ENCODE peak calls at places on chromosomes 6 and 20, in five cellular contexts. One of them, this sample, is unnamed.

GRCh38 chr6:80767808-80768207 is 661.3 kb downstream of the BCKDHB start:
- DNase-seq in T-helper 2 cell: no peak
- DNase-seq in cardiac muscle cell: no peak
- DNase-seq in RCC 7860: peak; percentile 60
- DNase-seq in CD4-positive, alpha-beta T cell: no peak
- DNase-seq in this sample: peak; percentile 11

GRCh38 chr20:32580970-32581838 is 3.9 kb downstream of the NOL4L start:
- DNase-seq in T-helper 2 cell: no peak
- DNase-seq in cardiac muscle cell: peak; percentile 67
- DNase-seq in RCC 7860: peak; percentile 14
- DNase-seq in CD4-positive, alpha-beta T cell: peak; percentile 15
- DNase-seq in this sample: no peak

GRCh38 chr20:37314099-37314498 is 24.6 kb downstream of the MANBAL start:
- DNase-seq in T-helper 2 cell: no peak
- DNase-seq in cardiac muscle cell: no peak
- DNase-seq in RCC 7860: no peak
- DNase-seq in CD4-positive, alpha-beta T cell: no peak
- DNase-seq in this sample: no peak

GRCh38 chr20:57474191-57474590 is 50.7 kb downstream of the CTCFL start:
- DNase-seq in T-helper 2 cell: no peak
- DNase-seq in cardiac muscle cell: no peak
- DNase-seq in RCC 7860: no peak
- DNase-seq in CD4-positive, alpha-beta T cell: no peak
- DNase-seq in this sample: no peak

GRCh38 chr6:170253226-170253909 is 37.5 kb downstream of the DLL1 start:
- DNase-seq in T-helper 2 cell: no peak
- DNase-seq in cardiac muscle cell: no peak
- DNase-seq in RCC 7860: no peak
- DNase-seq in CD4-positive, alpha-beta T cell: no peak
- DNase-seq in this sample: no peak

GRCh38 chr6:7723041-7723447 is 2.9 kb upstream of the BMP6 start:
- DNase-seq in T-helper 2 cell: peak; percentile 43
- DNase-seq in cardiac muscle cell: peak; percentile 85
- DNase-seq in RCC 7860: peak; percentile 22
- DNase-seq in CD4-positive, alpha-beta T cell: peak; percentile 50
- DNase-seq in this sample: peak; percentile 49

GRCh38 chr6:21914121-21914973 is 320.8 kb downstream of the SOX4 start:
- DNase-seq in T-helper 2 cell: peak; percentile 7
- DNase-seq in cardiac muscle cell: no peak
- DNase-seq in RCC 7860: peak; percentile 18
- DNase-seq in CD4-positive, alpha-beta T cell: peak; percentile 52
- DNase-seq in this sample: no peak

GRCh38 chr20:44219287-44219686 is 8.7 kb upstream of the OSER1 start:
- DNase-seq in T-helper 2 cell: no peak
- DNase-seq in cardiac muscle cell: peak; percentile 17
- DNase-seq in RCC 7860: no peak
- DNase-seq in CD4-positive, alpha-beta T cell: peak; percentile 23
- DNase-seq in this sample: no peak

GRCh38 chr6:37569999-37570776 is 70.5 kb upstream of the CCDC167 start:
- DNase-seq in T-helper 2 cell: no peak
- DNase-seq in cardiac muscle cell: no peak
- DNase-seq in RCC 7860: no peak
- DNase-seq in CD4-positive, alpha-beta T cell: no peak
- DNase-seq in this sample: no peak

GRCh38 chr20:17343631-17344447 is 117.0 kb downstream of the PCSK2 start:
- DNase-seq in T-helper 2 cell: no peak
- DNase-seq in cardiac muscle cell: no peak
- DNase-seq in RCC 7860: no peak
- DNase-seq in CD4-positive, alpha-beta T cell: no peak
- DNase-seq in this sample: no peak

GRCh38 chr20:26167499-26167898 is 470.8 kb upstream of the ZNF337 start:
- DNase-seq in T-helper 2 cell: no peak
- DNase-seq in cardiac muscle cell: no peak
- DNase-seq in RCC 7860: peak; percentile 6
- DNase-seq in CD4-positive, alpha-beta T cell: no peak
- DNase-seq in this sample: no peak

GRCh38 chr6:29451471-29452193 is 5.2 kb downstream of the OR11A1 start:
- DNase-seq in T-helper 2 cell: no peak
- DNase-seq in cardiac muscle cell: no peak
- DNase-seq in RCC 7860: peak; percentile 18
- DNase-seq in CD4-positive, alpha-beta T cell: no peak
- DNase-seq in this sample: no peak

GRCh38 chr6:138572200-138572875 is 73.0 kb upstream of the NHSL1 start:
- DNase-seq in T-helper 2 cell: no peak
- DNase-seq in cardiac muscle cell: peak; percentile 93
- DNase-seq in RCC 7860: no peak
- DNase-seq in CD4-positive, alpha-beta T cell: no peak
- DNase-seq in this sample: peak; percentile 57

GRCh38 chr6:23013776-23014175 is 444.4 kb downstream of the HDGFL1 start:
- DNase-seq in T-helper 2 cell: no peak
- DNase-seq in cardiac muscle cell: no peak
- DNase-seq in RCC 7860: no peak
- DNase-seq in CD4-positive, alpha-beta T cell: no peak
- DNase-seq in this sample: no peak

GRCh38 chr6:75501756-75502155 is 8.2 kb upstream of the FILIP1 start:
- DNase-seq in T-helper 2 cell: no peak
- DNase-seq in cardiac muscle cell: no peak
- DNase-seq in RCC 7860: no peak
- DNase-seq in CD4-positive, alpha-beta T cell: no peak
- DNase-seq in this sample: no peak

GRCh38 chr6:4085329-4085695 is 6.4 kb upstream of the FAM217A start:
- DNase-seq in T-helper 2 cell: no peak
- DNase-seq in cardiac muscle cell: no peak
- DNase-seq in RCC 7860: no peak
- DNase-seq in CD4-positive, alpha-beta T cell: no peak
- DNase-seq in this sample: peak; percentile 12

GRCh38 chr20:41318271-41318649 is 729 bp upstream of the ZHX3 start:
- DNase-seq in T-helper 2 cell: no peak
- DNase-seq in cardiac muscle cell: no peak
- DNase-seq in RCC 7860: no peak
- DNase-seq in CD4-positive, alpha-beta T cell: no peak
- DNase-seq in this sample: no peak

GRCh38 chr20:50635676-50636600 is 55.4 kb downstream of the RIPOR3 start:
- DNase-seq in T-helper 2 cell: peak; percentile 26
- DNase-seq in cardiac muscle cell: peak; percentile 88
- DNase-seq in RCC 7860: peak; percentile 70
- DNase-seq in CD4-positive, alpha-beta T cell: peak; percentile 26
- DNase-seq in this sample: peak; percentile 87

GRCh38 chr6:112289039-112289566 is 34.7 kb upstream of the LAMA4 start:
- DNase-seq in T-helper 2 cell: no peak
- DNase-seq in cardiac muscle cell: peak; percentile 23
- DNase-seq in RCC 7860: no peak
- DNase-seq in CD4-positive, alpha-beta T cell: no peak
- DNase-seq in this sample: no peak

GRCh38 chr20:62533591-62534495 is 58.0 kb upstream of the GATA5 start:
- DNase-seq in T-helper 2 cell: no peak
- DNase-seq in cardiac muscle cell: no peak
- DNase-seq in RCC 7860: no peak
- DNase-seq in CD4-positive, alpha-beta T cell: no peak
- DNase-seq in this sample: no peak

GRCh38 chr6:170208651-170209353 is 82.1 kb downstream of the DLL1 start:
- DNase-seq in T-helper 2 cell: no peak
- DNase-seq in cardiac muscle cell: no peak
- DNase-seq in RCC 7860: no peak
- DNase-seq in CD4-positive, alpha-beta T cell: no peak
- DNase-seq in this sample: no peak

GRCh38 chr6:16681260-16681873 is 79.9 kb downstream of the ATXN1 start:
- DNase-seq in T-helper 2 cell: no peak
- DNase-seq in cardiac muscle cell: peak; percentile 64
- DNase-seq in RCC 7860: peak; percentile 84
- DNase-seq in CD4-positive, alpha-beta T cell: no peak
- DNase-seq in this sample: peak; percentile 74

GRCh38 chr6:150683320-150683719 is 83.6 kb downstream of the PLEKHG1 start:
- DNase-seq in T-helper 2 cell: no peak
- DNase-seq in cardiac muscle cell: no peak
- DNase-seq in RCC 7860: no peak
- DNase-seq in CD4-positive, alpha-beta T cell: no peak
- DNase-seq in this sample: no peak

GRCh38 chr6:21107796-21108195 is 485.8 kb upstream of the SOX4 start:
- DNase-seq in T-helper 2 cell: no peak
- DNase-seq in cardiac muscle cell: no peak
- DNase-seq in RCC 7860: no peak
- DNase-seq in CD4-positive, alpha-beta T cell: no peak
- DNase-seq in this sample: no peak

GRCh38 chr20:50759678-50760077 is 28.3 kb downstream of the PARD6B start:
- DNase-seq in T-helper 2 cell: no peak
- DNase-seq in cardiac muscle cell: no peak
- DNase-seq in RCC 7860: no peak
- DNase-seq in CD4-positive, alpha-beta T cell: no peak
- DNase-seq in this sample: no peak

GRCh38 chr6:98579089-98579488 is 255.3 kb upstream of the POU3F2 start:
- DNase-seq in T-helper 2 cell: no peak
- DNase-seq in cardiac muscle cell: no peak
- DNase-seq in RCC 7860: no peak
- DNase-seq in CD4-positive, alpha-beta T cell: no peak
- DNase-seq in this sample: peak; percentile 7

GRCh38 chr20:4637081-4637797 is 84.5 kb upstream of the PRND start:
- DNase-seq in T-helper 2 cell: no peak
- DNase-seq in cardiac muscle cell: no peak
- DNase-seq in RCC 7860: no peak
- DNase-seq in CD4-positive, alpha-beta T cell: no peak
- DNase-seq in this sample: no peak

GRCh38 chr6:152068622-152069261 is 261.3 kb downstream of the ESR1 start:
- DNase-seq in T-helper 2 cell: no peak
- DNase-seq in cardiac muscle cell: peak; percentile 52
- DNase-seq in RCC 7860: no peak
- DNase-seq in CD4-positive, alpha-beta T cell: no peak
- DNase-seq in this sample: no peak

GRCh38 chr6:139109558-139109957 is 25.3 kb upstream of the HECA start:
- DNase-seq in T-helper 2 cell: no peak
- DNase-seq in cardiac muscle cell: peak; percentile 8
- DNase-seq in RCC 7860: no peak
- DNase-seq in CD4-positive, alpha-beta T cell: peak; percentile 19
- DNase-seq in this sample: no peak

GRCh38 chr6:137258170-137258569 is 39.0 kb upstream of the IFNGR1 start:
- DNase-seq in T-helper 2 cell: no peak
- DNase-seq in cardiac muscle cell: no peak
- DNase-seq in RCC 7860: no peak
- DNase-seq in CD4-positive, alpha-beta T cell: no peak
- DNase-seq in this sample: no peak

GRCh38 chr6:46013639-46014038 is 2.0 kb downstream of the CLIC5 start:
- DNase-seq in T-helper 2 cell: no peak
- DNase-seq in cardiac muscle cell: no peak
- DNase-seq in RCC 7860: no peak
- DNase-seq in CD4-positive, alpha-beta T cell: no peak
- DNase-seq in this sample: no peak

GRCh38 chr6:129717287-129717686 is 7.3 kb upstream of the ARHGAP18 start:
- DNase-seq in T-helper 2 cell: no peak
- DNase-seq in cardiac muscle cell: no peak
- DNase-seq in RCC 7860: peak; percentile 18
- DNase-seq in CD4-positive, alpha-beta T cell: no peak
- DNase-seq in this sample: no peak

This sample was measured in hepatic stellate cell.